ENCODE peak calls at places on chromosomes 16 and 17, in eight cellular contexts. E, R, L, D, B, N, V and H are unnamed samples. For H3K9me3, the result is how much of the 10 kb centered on the place peaks cover.

GRCh38 chr17:40168262-40168832 is 8.9 kb upstream of the RAPGEFL1 start:
- DNase-seq in D (no peak), E (peak), B (peak), N (peak), L (no peak), R (peak), V (peak), H (peak)

GRCh38 chr16:69613283-69614154 is 47.8 kb downstream of the NFAT5 start:
- DNase-seq in R (peak), V (no peak), L (no peak), N (peak), E (no peak), D (no peak), B (no peak), H (no peak)

GRCh38 chr17:39080416-39081179 is 70.8 kb downstream of the PLXDC1 start:
- DNase-seq in B (no peak), N (peak), R (no peak), D (peak), L (no peak), E (no peak), V (no peak), H (no peak)

GRCh38 chr17:35046740-35047283 is 16.7 kb downstream of the RFFL start:
- DNase-seq in E (peak), N (peak), R (no peak), B (peak), D (no peak), L (no peak), V (no peak), H (no peak)

GRCh38 chr16:66619534-66620418 is 15.3 kb downstream of the CMTM3 start:
- DNase-seq in N (peak), E (no peak), B (no peak), L (no peak), V (no peak), D (peak), R (peak), H (no peak)

GRCh38 chr17:75514299-75515228 is 773 bp downstream of the CASKIN2 start:
- DNase-seq in R (peak), L (peak), B (no peak), N (peak), V (no peak), E (no peak), D (no peak), H (peak)

GRCh38 chr17:65177901-65178300 is 40.7 kb downstream of the RGS9 start:
- DNase-seq in R (peak), V (no peak), B (no peak), D (no peak), E (no peak), L (no peak), N (peak), H (no peak)

GRCh38 chr16:15897834-15898254 is 9.4 kb upstream of the CEP20 start:
- DNase-seq in B (no peak), E (no peak), D (no peak), R (peak), L (no peak), V (no peak), N (peak), H (no peak)

GRCh38 chr16:9039208-9039607 is 52.2 kb upstream of the HAPSTR1 start:
- DNase-seq in R (no peak), V (no peak), L (no peak), D (no peak), B (no peak), N (peak), E (no peak), H (no peak)

GRCh38 chr17:2932946-2933345 is 130.5 kb downstream of the OR1D5 start:
- DNase-seq in N (peak), D (no peak), B (no peak), L (no peak), R (no peak), E (no peak), V (no peak), H (no peak)

GRCh38 chr17:43042025-43042424 is 17.0 kb downstream of the RND2 start:
- DNase-seq in L (no peak), V (no peak), B (no peak), N (peak), E (no peak), D (no peak), R (no peak), H (no peak)

GRCh38 chr17:8244768-8245167 is 3.1 kb downstream of the CTC1 start:
- DNase-seq in V (no peak), N (no peak), R (no peak), D (no peak), B (no peak), E (no peak), L (no peak), H (no peak)

GRCh38 chr16:53743149-53743566 is 39.2 kb downstream of the FTO start:
- DNase-seq in D (no peak), B (no peak), R (peak), V (no peak), N (peak), E (no peak), L (no peak), H (no peak)

GRCh38 chr16:26981266-26981938 is 85.3 kb upstream of the C16orf82 start:
- DNase-seq in L (no peak), E (no peak), V (no peak), B (no peak), R (no peak), D (no peak), N (peak), H (no peak)

GRCh38 chr17:42347198-42347597 is 41.0 kb downstream of the STAT3 start:
- DNase-seq in R (peak), V (peak), L (no peak), E (no peak), D (peak), N (peak), B (no peak), H (no peak)

GRCh38 chr16:80948886-80949502 is 57.7 kb downstream of the CMC2 start:
- DNase-seq in L (peak), V (peak), N (peak), R (no peak), D (no peak), E (no peak), B (no peak), H (no peak)

DNA sequence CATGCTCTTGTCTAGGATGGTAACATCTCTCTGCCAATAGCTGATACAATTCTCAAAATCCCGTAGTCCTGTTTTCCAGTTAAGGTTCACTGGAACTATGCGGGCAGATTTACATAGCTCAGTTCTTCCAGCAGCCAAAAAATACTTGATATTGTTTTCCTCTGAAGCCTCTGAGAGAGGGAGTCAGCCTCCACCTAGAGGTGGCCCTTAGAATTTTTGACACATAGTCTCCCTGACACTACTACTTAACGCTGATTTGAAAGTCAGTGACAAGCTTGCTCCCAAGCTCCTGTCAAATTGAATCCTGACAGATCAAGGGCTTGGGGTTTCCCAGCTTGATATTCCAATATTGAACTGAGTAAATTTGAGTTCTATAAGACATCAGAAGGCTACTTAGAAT is 1780.1 kb downstream of the TP53TG3F start:
- DNase-seq in V (no peak), B (no peak), E (no peak), L (no peak), R (no peak), N (no peak), D (no peak), H (no peak)
- H3K9me3 ChIP-seq in V (under half), B (under half), E (under half), L (under half), R (under half), N (under half), D (under half), H (under half)

GRCh38 chr17:81824595-81824994 is 8.5 kb downstream of the MCRIP1 start:
- DNase-seq in R (no peak), L (no peak), N (no peak), V (no peak), D (no peak), E (no peak), B (no peak), H (no peak)
- H3K9me3 ChIP-seq in R (under half), L (under half), N (under half), V (under half), D (under half), E (under half), B (under half), H (under half)

DNA sequence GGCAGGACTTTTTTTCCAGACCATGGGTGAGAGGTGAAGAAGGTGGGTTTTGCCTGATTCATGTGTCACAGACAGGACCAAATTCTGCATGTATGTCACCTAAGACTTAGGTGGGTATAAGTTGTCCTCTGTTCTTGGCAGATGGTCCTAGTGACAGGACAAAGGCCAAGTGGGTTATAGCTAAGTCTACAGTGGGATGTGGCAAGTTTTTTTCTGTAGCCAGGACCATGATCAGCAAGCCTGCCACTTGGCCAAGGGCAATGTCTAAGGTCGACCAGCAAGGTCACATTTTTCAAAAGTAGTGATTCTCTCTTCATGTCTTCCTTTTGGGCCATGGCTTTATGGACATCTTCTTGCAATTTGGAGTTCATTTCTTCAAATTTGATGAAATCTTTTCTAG is 20.2 kb downstream of the ZNF267 start:
- DNase-seq in D (no peak), L (no peak), B (no peak), R (no peak), E (no peak), V (no peak), N (no peak), H (no peak)
- H3K9me3 ChIP-seq in D (under half), L (under half), B (under half), R (under half), E (under half), V (half or more), N (under half), H (under half)

DNA sequence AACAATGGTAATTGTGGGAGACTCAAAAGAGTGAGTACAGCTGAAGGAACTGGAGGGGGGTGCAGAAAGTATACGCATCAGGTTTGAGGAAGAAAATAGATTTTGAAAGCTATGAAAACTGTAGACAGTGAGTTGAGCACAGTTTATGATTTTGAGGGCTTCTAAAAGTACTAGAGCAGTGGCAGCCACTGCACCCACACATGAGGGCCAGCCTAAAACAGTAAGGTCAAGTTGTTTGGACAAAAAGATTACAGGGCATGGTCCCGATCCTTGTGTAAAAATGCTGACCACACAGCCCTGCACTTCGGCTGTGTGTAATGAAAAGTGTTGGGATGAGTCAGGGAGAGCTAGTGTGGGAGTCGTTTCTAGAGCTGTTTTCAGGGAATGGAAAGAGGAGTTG is 2282.1 kb downstream of the TP53TG3F start:
- DNase-seq in E (no peak), R (no peak), B (no peak), D (no peak), L (no peak), N (no peak), V (no peak), H (no peak)
- H3K9me3 ChIP-seq in E (under half), R (under half), B (under half), D (under half), L (under half), N (under half), V (under half), H (under half)